ENCODE peak calls at places on chromosome 11, in six cellular contexts. One of them, this sample, is unnamed.

GRCh38 chr11:118397448-118397847 is 4.0 kb upstream of the ATP5MG start:
- DNase-seq in stimulated activated CD8-positive, alpha-beta memory T cell treated with anti-CD3 and anti-CD28 coated beads, Interleukin-15, amount 100 ng/mL, for 24 hours: no peak
- DNase-seq in astrocyte: no peak
- DNase-seq in AG10803: no peak
- DNase-seq in DMS 273 treated with DMSO at 0.1 percent for 48 hours: no peak
- DNase-seq in hypothalamus: no peak
- DNase-seq in this sample: no peak

GRCh38 chr11:101974255-101974654 is 57.9 kb upstream of the ANGPTL5 start:
- DNase-seq in hypothalamus: no peak
- DNase-seq in DMS 273 treated with DMSO at 0.1 percent for 48 hours: no peak
- DNase-seq in astrocyte: no peak
- DNase-seq in stimulated activated CD8-positive, alpha-beta memory T cell treated with anti-CD3 and anti-CD28 coated beads, Interleukin-15, amount 100 ng/mL, for 24 hours: no peak
- DNase-seq in AG10803: peak; percentile 33
- DNase-seq in this sample: no peak

GRCh38 chr11:33936745-33937612 is 45.1 kb upstream of the LMO2 start:
- DNase-seq in AG10803: peak; percentile 32
- DNase-seq in DMS 273 treated with DMSO at 0.1 percent for 48 hours: no peak
- DNase-seq in stimulated activated CD8-positive, alpha-beta memory T cell treated with anti-CD3 and anti-CD28 coated beads, Interleukin-15, amount 100 ng/mL, for 24 hours: no peak
- DNase-seq in hypothalamus: no peak
- DNase-seq in astrocyte: peak; percentile 86
- DNase-seq in this sample: peak; percentile 38

GRCh38 chr11:27456140-27456801 is 16.3 kb downstream of the LGR4 start:
- DNase-seq in DMS 273 treated with DMSO at 0.1 percent for 48 hours: no peak
- DNase-seq in astrocyte: peak; percentile 61
- DNase-seq in stimulated activated CD8-positive, alpha-beta memory T cell treated with anti-CD3 and anti-CD28 coated beads, Interleukin-15, amount 100 ng/mL, for 24 hours: no peak
- DNase-seq in AG10803: peak; percentile 51
- DNase-seq in hypothalamus: no peak
- DNase-seq in this sample: no peak

GRCh38 chr11:36750349-36750748 is 152.3 kb upstream of the RAG2 start:
- DNase-seq in AG10803: no peak
- DNase-seq in DMS 273 treated with DMSO at 0.1 percent for 48 hours: no peak
- DNase-seq in astrocyte: no peak
- DNase-seq in stimulated activated CD8-positive, alpha-beta memory T cell treated with anti-CD3 and anti-CD28 coated beads, Interleukin-15, amount 100 ng/mL, for 24 hours: no peak
- DNase-seq in hypothalamus: no peak
- DNase-seq in this sample: no peak

GRCh38 chr11:19800714-19801519 is 88.3 kb downstream of the NAV2 start:
- DNase-seq in AG10803: peak; percentile 51
- DNase-seq in hypothalamus: no peak
- DNase-seq in astrocyte: no peak
- DNase-seq in stimulated activated CD8-positive, alpha-beta memory T cell treated with anti-CD3 and anti-CD28 coated beads, Interleukin-15, amount 100 ng/mL, for 24 hours: no peak
- DNase-seq in DMS 273 treated with DMSO at 0.1 percent for 48 hours: no peak
- DNase-seq in this sample: no peak

GRCh38 chr11:3989891-3990290 is 104.7 kb upstream of the RRM1 start:
- DNase-seq in astrocyte: no peak
- DNase-seq in hypothalamus: no peak
- DNase-seq in DMS 273 treated with DMSO at 0.1 percent for 48 hours: no peak
- DNase-seq in stimulated activated CD8-positive, alpha-beta memory T cell treated with anti-CD3 and anti-CD28 coated beads, Interleukin-15, amount 100 ng/mL, for 24 hours: no peak
- DNase-seq in AG10803: no peak
- DNase-seq in this sample: no peak

GRCh38 chr11:3111919-3112690 is 53.0 kb downstream of the OSBPL5 start:
- DNase-seq in hypothalamus: no peak
- DNase-seq in AG10803: peak; percentile 71
- DNase-seq in DMS 273 treated with DMSO at 0.1 percent for 48 hours: no peak
- DNase-seq in stimulated activated CD8-positive, alpha-beta memory T cell treated with anti-CD3 and anti-CD28 coated beads, Interleukin-15, amount 100 ng/mL, for 24 hours: no peak
- DNase-seq in astrocyte: no peak
- DNase-seq in this sample: no peak

GRCh38 chr11:35800970-35801953 is 138.7 kb downstream of the TRIM44 start:
- DNase-seq in AG10803: no peak
- DNase-seq in astrocyte: no peak
- DNase-seq in DMS 273 treated with DMSO at 0.1 percent for 48 hours: no peak
- DNase-seq in stimulated activated CD8-positive, alpha-beta memory T cell treated with anti-CD3 and anti-CD28 coated beads, Interleukin-15, amount 100 ng/mL, for 24 hours: no peak
- DNase-seq in hypothalamus: no peak
- DNase-seq in this sample: no peak

GRCh38 chr11:331332-332060 is 10.8 kb upstream of the IFITM3 start:
- DNase-seq in DMS 273 treated with DMSO at 0.1 percent for 48 hours: no peak
- DNase-seq in stimulated activated CD8-positive, alpha-beta memory T cell treated with anti-CD3 and anti-CD28 coated beads, Interleukin-15, amount 100 ng/mL, for 24 hours: no peak
- DNase-seq in astrocyte: no peak
- DNase-seq in AG10803: no peak
- DNase-seq in hypothalamus: no peak
- DNase-seq in this sample: no peak

This sample was measured in NCI-H2081.